ENCODE peak calls at places on chromosomes 5 and 9, in seven cellular contexts. Y is fibroblast of lung, I is WERI-Rb-1, M is GM23248, Z is lower lobe of right lung, E is mammary epithelial cell, L is brain microvascular endothelial cell. Q is an unnamed sample. For H3K36me3, the result is how much of the 10 kb centered on the place peaks cover.

GRCh38 chr5:51279983-51280382 is 103.3 kb upstream of the ISL1 start:
- DNase-seq in Y (no peak), I (no peak), M (no peak), Z (no peak), E (no peak), L (no peak), Q (no peak)

GRCh38 chr9:121640076-121640475 is 11.4 kb upstream of the DAB2IP start:
- DNase-seq in Y (no peak), I (peak), M (peak), Z (peak), E (no peak), L (no peak), Q (no peak)

GRCh38 chr5:172795401-172795977 is 24.5 kb upstream of the DUSP1 start:
- DNase-seq in Y (peak), I (no peak), M (peak), Z (peak), E (no peak), L (peak), Q (peak)

GRCh38 chr5:101045689-101046088 is 142.6 kb upstream of the ST8SIA4 start:
- DNase-seq in Y (peak), I (no peak), M (peak), Z (no peak), E (no peak), L (no peak), Q (no peak)

GRCh38 chr9:22124263-22125011 is 115.3 kb upstream of the CDKN2B start:
- DNase-seq in Y (peak), I (no peak), M (no peak), Z (no peak), E (peak), L (no peak), Q (no peak)

GRCh38 chr5:177511796-177512675 is 2.4 kb upstream of the DOK3 start:
- DNase-seq in Y (no peak), I (no peak), M (no peak), Z (no peak), E (no peak), L (no peak), Q (no peak)

GRCh38 chr5:133347039-133347438 is 265.3 kb downstream of the FSTL4 start:
- DNase-seq in Y (no peak), I (peak), M (no peak), Z (no peak), E (no peak), L (no peak), Q (no peak)

GRCh38 chr9:129023036-129023907 is 4.9 kb downstream of the SH3GLB2 start:
- DNase-seq in Y (peak), I (peak), M (peak), Z (no peak), E (peak), L (peak), Q (peak)

GRCh38 chr5:21238786-21239185 is 1250.8 kb upstream of the CDH18 start:
- DNase-seq in Y (no peak), I (no peak), M (no peak), Z (no peak), E (no peak), L (peak), Q (no peak)

GRCh38 chr9:123005964-123006363 is 27.5 kb upstream of the GPR21 start:
- DNase-seq in Y (no peak), I (no peak), M (no peak), Z (no peak), E (no peak), L (no peak), Q (no peak)

GRCh38 chr9:130794923-130795495 is 40.0 kb upstream of the ABL1 start:
- DNase-seq in Y (peak), I (no peak), M (peak), Z (no peak), E (no peak), L (no peak), Q (no peak)

GRCh38 chr9:18379073-18379811 is 94.7 kb upstream of the ADAMTSL1 start:
- DNase-seq in Y (peak), I (no peak), M (peak), Z (no peak), E (peak), L (peak), Q (no peak)

GRCh38 chr5:657570-657969 is 35.6 kb downstream of the TPPP start:
- DNase-seq in Y (peak), I (no peak), M (peak), Z (peak), E (no peak), L (peak), Q (peak)

GRCh38 chr9:109771084-109771483 is 8.9 kb upstream of the PALM2AKAP2 start:
- DNase-seq in Y (peak), I (no peak), M (peak), Z (no peak), E (no peak), L (no peak), Q (peak)

GRCh38 chr9:3875371-3876132 is 349.8 kb upstream of the RFX3 start:
- DNase-seq in Y (peak), I (no peak), M (peak), Z (no peak), E (peak), L (peak), Q (peak)

GRCh38 chr5:176735383-176736265 is 74.7 kb upstream of the UNC5A start:
- DNase-seq in Y (no peak), I (no peak), M (no peak), Z (no peak), E (no peak), L (no peak), Q (no peak)

GRCh38 chr5:79929095-79929494 is 62.0 kb downstream of the MTX3 start:
- DNase-seq in Y (no peak), I (no peak), M (no peak), Z (no peak), E (no peak), L (no peak), Q (no peak)

GRCh38 chr5:125536582-125536981 is 790.1 kb upstream of the ZNF608 start:
- DNase-seq in Y (peak), I (no peak), M (peak), Z (no peak), E (peak), L (no peak), Q (no peak)

GRCh38 chr9:86202338-86202882 is 57.0 kb downstream of the C9orf153 start:
- DNase-seq in Y (peak), I (peak), M (peak), Z (no peak), E (peak), L (peak), Q (peak)

GRCh38 chr5:93807860-93808259 is 66.5 kb upstream of the POU5F2 start:
- DNase-seq in Y (no peak), I (no peak), M (no peak), Z (no peak), E (no peak), L (no peak), Q (no peak)

GRCh38 chr5:176916337-176916736 is 17.2 kb upstream of the HK3 start:
- DNase-seq in Y (no peak), I (no peak), M (no peak), Z (no peak), E (no peak), L (no peak), Q (no peak)

GRCh38 chr9:31030741-31031202 is 1353.7 kb upstream of the ACO1 start:
- DNase-seq in Y (peak), I (no peak), M (peak), Z (no peak), E (peak), L (no peak), Q (peak)

GRCh38 chr9:132885691-132886357 is 7.1 kb downstream of the SPACA9 start:
- DNase-seq in Y (no peak), I (no peak), M (no peak), Z (peak), E (no peak), L (no peak), Q (no peak)

GRCh38 chr9:126526218-126527108 is 87.3 kb upstream of the LMX1B start:
- DNase-seq in Y (no peak), I (no peak), M (no peak), Z (peak), E (no peak), L (no peak), Q (no peak)

GRCh38 chr9:130689937-130690700 is 3.5 kb upstream of the EXOSC2 start:
- DNase-seq in Y (peak), I (no peak), M (peak), Z (no peak), E (peak), L (peak), Q (peak)

GRCh38 chr9:136787690-136788400 is 3.3 kb upstream of the TMEM141 start:
- DNase-seq in Y (peak), I (peak), M (peak), Z (peak), E (peak), L (peak), Q (peak)

GRCh38 chr5:139422307-139422893 is 16.9 kb downstream of the DNAJC18 start:
- DNase-seq in Y (peak), I (peak), M (peak), Z (no peak), E (peak), L (peak), Q (no peak)

GRCh38 chr5:96761618-96762017 is 46.1 kb downstream of the ERAP1 start:
- DNase-seq in Y (peak), I (no peak), M (no peak), Z (no peak), E (no peak), L (no peak), Q (no peak)

GRCh38 chr5:178588769-178589168 is 1.4 kb downstream of the COL23A1 start:
- DNase-seq in Y (no peak), I (no peak), M (no peak), Z (no peak), E (no peak), L (no peak), Q (peak)
- H3K4me3 ChIP-seq in Y (no peak), I (no peak), M (no peak), Z (no peak), E (no peak), L (no peak), Q (peak)

DNA sequence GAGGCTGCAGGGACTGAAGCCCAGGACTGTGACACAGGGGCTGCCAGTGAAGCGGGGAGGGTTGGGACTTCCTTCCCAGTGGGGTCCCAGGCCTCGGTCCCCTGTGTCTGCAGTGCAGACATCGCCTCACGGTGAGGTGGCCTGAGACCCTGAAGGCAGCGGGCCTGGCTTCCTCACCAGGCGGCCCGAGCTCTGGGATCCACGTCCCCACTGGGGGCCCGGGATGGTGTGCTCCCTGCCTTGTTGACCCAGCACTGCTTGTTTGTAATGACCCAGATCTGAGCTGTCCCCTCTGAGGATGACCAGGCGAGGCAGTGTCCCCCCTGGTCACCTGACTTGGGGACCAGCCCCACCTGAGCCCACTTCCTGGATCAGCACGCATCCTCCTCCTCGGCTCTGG is 53.1 kb downstream of the COL5A1 start:
- DNase-seq in Y (no peak), I (no peak), M (no peak), Z (peak), E (no peak), L (no peak), Q (no peak)
- H3K36me3 ChIP-seq in Y (under half), I (under half), M (under half), Z (under half), E (under half), L (half or more), Q (under half)

DNA sequence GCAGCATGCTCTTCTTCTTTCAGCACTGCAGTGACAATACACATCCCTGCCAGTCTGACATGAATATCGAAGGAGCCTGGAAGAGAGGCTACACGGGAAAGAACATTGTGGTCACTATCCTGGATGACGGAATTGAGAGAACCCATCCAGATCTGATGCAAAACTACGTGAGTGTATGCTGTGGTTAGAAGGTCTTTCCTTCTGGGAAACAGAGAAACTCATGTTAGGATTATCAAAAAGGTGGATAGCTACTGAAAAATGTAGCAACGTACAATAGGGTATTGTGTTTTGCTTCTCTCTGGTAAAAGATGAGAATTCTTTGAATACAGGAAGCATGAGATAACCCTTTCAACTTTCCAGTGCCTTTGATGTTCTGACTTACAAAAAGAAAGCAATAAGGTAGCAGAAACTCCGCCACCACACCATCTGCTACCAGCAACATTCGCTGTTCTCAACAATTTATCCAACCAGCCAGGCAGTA is 133.3 kb downstream of the PCSK5 start:
- DNase-seq in Y (no peak), I (no peak), M (no peak), Z (no peak), E (peak), L (no peak), Q (no peak)
- H3K4me3 ChIP-seq in Y (no peak), I (no peak), M (no peak), Z (no peak), E (no peak), L (no peak), Q (no peak)

GRCh38 chr5:38883842-38884241 is 38.0 kb downstream of the OSMR start:
- DNase-seq in Y (no peak), I (no peak), M (no peak), Z (no peak), E (no peak), L (no peak), Q (no peak)
- H3K36me3 ChIP-seq in Y (under half), I (under half), M (half or more), Z (half or more), E (half or more), L (under half), Q (half or more)

GRCh38 chr9:134136997-134137302 is 1.1 kb downstream of the WDR5 start:
- DNase-seq in Y (no peak), I (no peak), M (no peak), Z (no peak), E (no peak), L (no peak), Q (no peak)

GRCh38 chr9:134136117-134136996 is 475 bp downstream of the WDR5 start:
- DNase-seq in Y (peak), I (no peak), M (peak), Z (no peak), E (peak), L (no peak), Q (peak)

GRCh38 chr9:134139081-134139480 is 3.2 kb downstream of the WDR5 start:
- DNase-seq in Y (peak), I (no peak), M (peak), Z (no peak), E (no peak), L (no peak), Q (no peak)

GRCh38 chr9:134135343-134136116 is at the start of gene WDR5:
- DNase-seq in Y (peak), I (peak), M (peak), Z (peak), E (peak), L (peak), Q (peak)

DNA sequence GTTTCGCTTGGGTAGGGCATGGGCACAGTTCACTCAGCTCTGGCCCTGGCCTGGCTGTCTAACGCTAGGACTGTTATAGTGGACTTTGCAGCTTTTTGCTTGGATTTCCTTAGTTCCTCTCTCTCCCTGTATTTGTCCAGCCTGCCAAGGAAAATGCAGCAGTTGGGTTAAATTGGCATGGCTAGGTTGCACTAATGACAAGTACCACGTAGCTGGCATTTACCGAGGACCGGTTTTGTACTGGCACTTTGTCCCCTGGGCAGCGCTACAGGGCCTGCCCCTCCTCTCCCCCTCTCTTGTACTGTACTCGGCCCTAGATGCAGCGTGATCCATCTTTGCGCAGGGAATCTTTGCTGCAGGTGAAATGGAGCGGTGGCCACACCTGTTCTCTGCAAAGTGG is 2.4 kb downstream of the WDR5 start:
- DNase-seq in Y (no peak), I (no peak), M (no peak), Z (no peak), E (no peak), L (no peak), Q (no peak)
- H3K4me3 ChIP-seq in Y (no peak), I (no peak), M (peak), Z (no peak), E (no peak), L (no peak), Q (no peak)

GRCh38 chr5:14723648-14724231 is 59.2 kb downstream of the OTULIN start:
- DNase-seq in Y (no peak), I (no peak), M (peak), Z (no peak), E (peak), L (no peak), Q (no peak)
- H3K36me3 ChIP-seq in Y (under half), I (under half), M (under half), Z (under half), E (under half), L (under half), Q (under half)

GRCh38 chr5:40685191-40685590 is 5.5 kb downstream of the PTGER4 start:
- DNase-seq in Y (no peak), I (no peak), M (no peak), Z (no peak), E (no peak), L (no peak), Q (no peak)

GRCh38 chr5:40681351-40682311 is 1.9 kb downstream of the PTGER4 start:
- DNase-seq in Y (peak), I (peak), M (peak), Z (peak), E (no peak), L (peak), Q (no peak)

GRCh38 chr5:40680741-40681350 is 1.1 kb downstream of the PTGER4 start:
- DNase-seq in Y (peak), I (peak), M (no peak), Z (peak), E (peak), L (peak), Q (no peak)

GRCh38 chr5:40682431-40683017 is 2.8 kb downstream of the PTGER4 start:
- DNase-seq in Y (peak), I (no peak), M (no peak), Z (peak), E (no peak), L (peak), Q (no peak)

DNA sequence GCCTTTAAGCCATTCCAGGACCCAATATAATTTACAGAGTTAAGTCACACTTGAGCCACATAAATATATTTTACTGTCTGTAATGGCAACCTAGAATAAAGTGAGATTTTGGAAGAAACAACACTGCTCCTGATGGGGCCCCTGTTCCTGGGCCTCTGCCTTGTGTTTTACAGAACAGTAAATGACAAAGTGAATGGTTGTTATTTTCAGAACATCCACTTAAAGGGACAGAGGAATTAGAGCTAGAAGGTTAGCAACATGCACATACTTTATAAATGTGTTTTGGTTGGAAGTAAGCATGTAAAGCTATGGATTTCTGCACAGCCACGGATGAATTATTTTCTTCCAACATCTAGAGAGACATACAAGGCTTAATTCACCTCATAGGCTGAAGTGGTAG is 3.6 kb downstream of the PTGER4 start:
- DNase-seq in Y (peak), I (no peak), M (no peak), Z (no peak), E (no peak), L (no peak), Q (no peak)
- H3K4me3 ChIP-seq in Y (peak), I (no peak), M (no peak), Z (peak), E (peak), L (peak), Q (no peak)

DNA sequence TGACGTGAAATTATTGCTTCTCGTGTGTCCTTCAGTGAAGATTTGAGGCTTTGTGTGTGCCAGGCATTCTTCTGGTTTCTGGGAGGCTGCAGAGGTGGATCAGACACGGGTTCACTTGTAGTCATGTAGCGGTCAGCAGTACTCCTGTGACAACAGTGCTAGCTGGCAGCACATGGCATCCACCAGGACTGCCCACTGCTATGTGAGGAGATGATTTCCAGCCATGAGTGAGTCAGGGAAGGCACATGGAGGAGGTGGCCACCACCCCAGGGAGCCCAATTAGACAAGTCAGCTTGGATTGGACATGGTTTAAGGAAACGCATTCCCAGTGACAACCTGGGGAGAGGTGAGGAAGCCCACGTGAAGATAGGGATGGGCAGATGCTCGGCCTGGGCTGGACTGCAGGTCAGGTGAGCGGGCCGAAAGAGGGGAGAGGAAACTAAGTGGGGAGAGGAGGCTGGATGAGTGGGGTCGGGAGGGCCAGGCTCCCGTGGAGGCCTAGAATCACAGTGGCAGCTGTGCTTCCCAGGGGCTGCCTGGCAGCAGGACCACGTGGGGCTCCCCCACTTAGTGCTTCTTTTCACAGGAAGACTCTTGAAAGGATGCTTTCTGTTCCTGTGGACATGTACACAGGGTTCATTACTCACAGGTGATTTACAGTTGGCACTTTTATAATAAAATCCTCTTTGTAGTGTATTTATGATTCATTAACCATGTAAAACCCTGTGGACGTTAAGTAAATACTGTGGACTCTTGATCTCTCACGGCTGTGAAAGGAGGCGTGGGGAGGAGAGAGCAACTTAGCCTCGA is 80.0 kb upstream of the OTULINL start:
- DNase-seq in Y (no peak), I (no peak), M (peak), Z (no peak), E (no peak), L (no peak), Q (peak)
- H3K36me3 ChIP-seq in Y (half or more), I (under half), M (half or more), Z (half or more), E (under half), L (half or more), Q (half or more)

Q was measured in MG63.